ENCODE peak calls at places on chromosomes 16 and 17, in six cellular contexts. E is dermis blood vessel endothelial cell; J is SK-N-DZ; D is effector CD4-positive, alpha-beta T cell; C is AG09319; A is ACHN. Z is an unnamed sample.

GRCh38 chr17:8629371-8630226 is 926 bp downstream of the MYH10 start:
- DNase-seq in E (peak), J (peak), D (no peak), C (no peak), A (peak), Z (no peak)

GRCh38 chr16:5006348-5007193 is 27.2 kb downstream of the NAGPA start:
- DNase-seq in E (no peak), J (no peak), D (no peak), C (no peak), A (no peak), Z (no peak)

GRCh38 chr17:77316191-77316641 is 175.4 kb downstream of the SEC14L1 start:
- DNase-seq in E (peak), J (no peak), D (no peak), C (no peak), A (peak), Z (no peak)

GRCh38 chr16:30830072-30830417 is 43.0 kb upstream of the ZNF629 start:
- DNase-seq in E (no peak), J (no peak), D (no peak), C (no peak), A (no peak), Z (no peak)

GRCh38 chr17:29650407-29650806 is 27.7 kb upstream of the CORO6 start:
- DNase-seq in E (no peak), J (no peak), D (no peak), C (no peak), A (no peak), Z (no peak)

GRCh38 chr17:17204635-17205231 is 1.4 kb downstream of the PLD6 start:
- DNase-seq in E (no peak), J (peak), D (no peak), C (no peak), A (no peak), Z (no peak)

GRCh38 chr17:3003401-3004149 is 59.8 kb downstream of the OR1D5 start:
- DNase-seq in E (no peak), J (no peak), D (no peak), C (no peak), A (no peak), Z (no peak)

GRCh38 chr17:62179525-62180161 is 114.6 kb upstream of the MED13 start:
- DNase-seq in E (peak), J (no peak), D (no peak), C (no peak), A (peak), Z (no peak)

GRCh38 chr17:42107597-42108576 is 4.6 kb downstream of the DHX58 start:
- DNase-seq in E (peak), J (peak), D (peak), C (no peak), A (peak), Z (no peak)

GRCh38 chr16:27847030-27847550 is 216.4 kb downstream of the GSG1L start:
- DNase-seq in E (peak), J (no peak), D (no peak), C (no peak), A (peak), Z (no peak)

GRCh38 chr17:47957591-47958490 is at the start of gene PRR15L:
- DNase-seq in E (no peak), J (no peak), D (no peak), C (no peak), A (no peak), Z (no peak)

GRCh38 chr16:24736758-24737157 is 7.3 kb downstream of the TNRC6A start:
- DNase-seq in E (peak), J (no peak), D (no peak), C (no peak), A (no peak), Z (no peak)

GRCh38 chr17:7048968-7049367 is 5.1 kb upstream of the SLC16A11 start:
- DNase-seq in E (peak), J (no peak), D (no peak), C (no peak), A (no peak), Z (no peak)

GRCh38 chr17:49003557-49004511 is 6.6 kb downstream of the IGF2BP1 start:
- DNase-seq in E (no peak), J (no peak), D (no peak), C (no peak), A (no peak), Z (no peak)

GRCh38 chr16:7532534-7532933 is 199.9 kb downstream of the RBFOX1 start:
- DNase-seq in E (no peak), J (no peak), D (no peak), C (no peak), A (no peak), Z (no peak)

GRCh38 chr17:29585080-29585751 is 4.2 kb downstream of the GIT1 start:
- DNase-seq in E (peak), J (no peak), D (no peak), C (no peak), A (no peak), Z (no peak)

GRCh38 chr17:63544467-63545301 is 5.6 kb upstream of the DCAF7 start:
- DNase-seq in E (no peak), J (peak), D (no peak), C (no peak), A (no peak), Z (no peak)

GRCh38 chr16:56734429-56734828 is 4.5 kb downstream of the NUP93 start:
- DNase-seq in E (no peak), J (no peak), D (no peak), C (no peak), A (no peak), Z (no peak)

GRCh38 chr17:65557349-65558310 is 3.8 kb downstream of the AXIN2 start:
- DNase-seq in E (no peak), J (no peak), D (no peak), C (no peak), A (peak), Z (no peak)

GRCh38 chr16:57165923-57166322 is 19.9 kb downstream of the PSME3IP1 start:
- DNase-seq in E (no peak), J (no peak), D (no peak), C (no peak), A (no peak), Z (no peak)

GRCh38 chr17:1639549-1639948 is 6.0 kb downstream of the SCARF1 start:
- DNase-seq in E (no peak), J (peak), D (no peak), C (no peak), A (no peak), Z (no peak)

GRCh38 chr17:77442976-77443742 is 302.4 kb downstream of the SEC14L1 start:
- DNase-seq in E (no peak), J (no peak), D (no peak), C (no peak), A (no peak), Z (no peak)

GRCh38 chr16:57471209-57471608 is 8.7 kb downstream of the POLR2C start:
- DNase-seq in E (no peak), J (no peak), D (no peak), C (no peak), A (peak), Z (no peak)

GRCh38 chr17:58525239-58525638 is 10.8 kb upstream of the MTMR4 start:
- DNase-seq in E (peak), J (no peak), D (no peak), C (peak), A (peak), Z (peak)

GRCh38 chr16:85988723-85989313 is 89.9 kb downstream of the IRF8 start:
- DNase-seq in E (no peak), J (no peak), D (no peak), C (no peak), A (no peak), Z (no peak)

GRCh38 chr17:21417921-21418320 is 41.8 kb downstream of the KCNJ12 start:
- DNase-seq in E (no peak), J (no peak), D (no peak), C (no peak), A (no peak), Z (no peak)

GRCh38 chr17:12619444-12620199 is 46.1 kb upstream of the MYOCD start:
- DNase-seq in E (no peak), J (no peak), D (no peak), C (no peak), A (no peak), Z (no peak)

GRCh38 chr17:17933775-17934174 is 38.4 kb downstream of the TOM1L2 start:
- DNase-seq in E (no peak), J (no peak), D (no peak), C (no peak), A (no peak), Z (no peak)

GRCh38 chr16:27993587-27993986 is 69.9 kb downstream of the GSG1L start:
- DNase-seq in E (no peak), J (no peak), D (no peak), C (no peak), A (no peak), Z (no peak)

GRCh38 chr17:34308376-34308775 is 10.9 kb upstream of the CCL8 start:
- DNase-seq in E (no peak), J (no peak), D (no peak), C (no peak), A (no peak), Z (no peak)

GRCh38 chr17:65888649-65889048 is 303.3 kb downstream of the CEP112 start:
- DNase-seq in E (no peak), J (no peak), D (no peak), C (no peak), A (no peak), Z (peak)

GRCh38 chr16:50096791-50097190 is 31.0 kb downstream of the HEATR3 start:
- DNase-seq in E (no peak), J (no peak), D (no peak), C (peak), A (peak), Z (peak)

GRCh38 chr16:4795181-4795827 is at the start of gene SMIM22:
- DNase-seq in E (no peak), J (no peak), D (no peak), C (no peak), A (no peak), Z (no peak)

GRCh38 chr16:54928421-54929089 is 2.1 kb upstream of the IRX5 start:
- DNase-seq in E (peak), J (peak), D (no peak), C (no peak), A (peak), Z (no peak)

GRCh38 chr16:70568601-70569217 is 45.1 kb downstream of the SF3B3 start:
- DNase-seq in E (no peak), J (no peak), D (no peak), C (no peak), A (no peak), Z (no peak)

Z was measured in GM04503.